ENCODE peak calls at places on chromosomes 16 and 17, in seven cellular contexts. K, M, H, P, I, B and R are unnamed samples.

GRCh38 chr17:265726-266125 is 84.3 kb upstream of the DOC2B start:
- DNase-seq in K (no peak), M (no peak), H (no peak), P (no peak), I (no peak), B (no peak), R (peak)

GRCh38 chr16:154223-155030 is 2.0 kb downstream of the HBZ start:
- DNase-seq in K (peak), M (no peak), H (peak), P (no peak), I (no peak), B (no peak), R (no peak)

GRCh38 chr16:17149904-17150483 is 320.8 kb downstream of the XYLT1 start:
- DNase-seq in K (no peak), M (no peak), H (peak), P (no peak), I (no peak), B (no peak), R (no peak)

GRCh38 chr17:17849147-17849820 is 12.5 kb upstream of the SREBF1 start:
- DNase-seq in K (no peak), M (peak), H (no peak), P (peak), I (peak), B (no peak), R (peak)

GRCh38 chr17:8444506-8444905 is 8.8 kb downstream of the NDEL1 start:
- DNase-seq in K (no peak), M (no peak), H (no peak), P (no peak), I (no peak), B (no peak), R (no peak)

GRCh38 chr17:8894189-8894611 is 26.7 kb upstream of the PIK3R6 start:
- DNase-seq in K (peak), M (no peak), H (peak), P (no peak), I (no peak), B (no peak), R (no peak)

GRCh38 chr17:4706121-4706520 is 2.2 kb upstream of the PELP1 start:
- DNase-seq in K (peak), M (no peak), H (peak), P (no peak), I (no peak), B (peak), R (no peak)

GRCh38 chr16:67967183-67967955 is 1.1 kb downstream of the SLC12A4 start:
- DNase-seq in K (no peak), M (peak), H (no peak), P (no peak), I (peak), B (no peak), R (no peak)

GRCh38 chr16:84839054-84839453 is 19.3 kb downstream of the CRISPLD2 start:
- DNase-seq in K (no peak), M (peak), H (no peak), P (no peak), I (peak), B (no peak), R (peak)

GRCh38 chr17:58960068-58960467 is 146.6 kb downstream of the TRIM37 start:
- DNase-seq in K (peak), M (peak), H (peak), P (no peak), I (peak), B (peak), R (no peak)

GRCh38 chr17:51590071-51590470 is 329.7 kb downstream of the UTP18 start:
- DNase-seq in K (no peak), M (no peak), H (no peak), P (no peak), I (no peak), B (no peak), R (no peak)

GRCh38 chr17:50766222-50767023 is 895 bp downstream of the ANKRD40CL start:
- DNase-seq in K (no peak), M (no peak), H (no peak), P (no peak), I (no peak), B (no peak), R (no peak)

GRCh38 chr16:81744385-81744784 is 34.7 kb upstream of the PLCG2 start:
- DNase-seq in K (no peak), M (no peak), H (no peak), P (no peak), I (no peak), B (no peak), R (no peak)

GRCh38 chr17:6536053-6536452 is 20.3 kb downstream of the PITPNM3 start:
- DNase-seq in K (no peak), M (no peak), H (no peak), P (no peak), I (no peak), B (no peak), R (no peak)

GRCh38 chr16:68539704-68540370 is 746 bp downstream of the ZFP90 start:
- DNase-seq in K (no peak), M (peak), H (peak), P (no peak), I (no peak), B (no peak), R (no peak)

GRCh38 chr16:57115148-57115503 is 22.7 kb downstream of the CPNE2 start:
- DNase-seq in K (no peak), M (no peak), H (no peak), P (no peak), I (no peak), B (peak), R (no peak)

GRCh38 chr17:19610879-19611278 is 37.7 kb upstream of the ALDH3A2 start:
- DNase-seq in K (no peak), M (no peak), H (no peak), P (no peak), I (no peak), B (no peak), R (no peak)

GRCh38 chr17:39706921-39707337 is 7.1 kb downstream of the ERBB2 start:
- DNase-seq in K (no peak), M (no peak), H (no peak), P (no peak), I (no peak), B (no peak), R (no peak)